ENCODE peak calls at places on chromosomes 7 and 10, in four cellular contexts. A, T, F and Z are unnamed samples. For H3K9me3 and H3K4me1, the result is how much of the 10 kb centered on the place peaks cover.

GRCh38 chr10:113104071-113104470 is 154.0 kb downstream of the TCF7L2 start:
- DNase-seq in A (peak), T (no peak), F (no peak), Z (no peak)

GRCh38 chr7:36217961-36218284 is 64.9 kb downstream of the EEPD1 start:
- DNase-seq in A (no peak), T (no peak), F (no peak), Z (no peak)

GRCh38 chr7:6436385-6436685 is 11.4 kb downstream of the DAGLB start:
- DNase-seq in A (no peak), T (no peak), F (no peak), Z (no peak)

GRCh38 chr7:12210179-12211053 is 678 bp upstream of the TMEM106B start:
- DNase-seq in A (no peak), T (peak), F (no peak), Z (no peak)

GRCh38 chr7:36348256-36348655 is 41.4 kb upstream of the ANLN start:
- DNase-seq in A (peak), T (no peak), F (no peak), Z (no peak)

GRCh38 chr7:27204851-27205322 is 5.0 kb upstream of the HOXA13 start:
- DNase-seq in A (no peak), T (no peak), F (no peak), Z (no peak)

GRCh38 chr7:98613601-98614425 is 3.3 kb upstream of the NPTX2 start:
- DNase-seq in A (peak), T (no peak), F (no peak), Z (no peak)

GRCh38 chr7:47513741-47514241 is 68.1 kb downstream of the TNS3 start:
- DNase-seq in A (peak), T (no peak), F (no peak), Z (no peak)

GRCh38 chr7:130894146-130895005 is 160.4 kb upstream of the KLF14 start:
- DNase-seq in A (peak), T (peak), F (no peak), Z (no peak)

GRCh38 chr7:126658684-126659083 is 594.1 kb downstream of the GRM8 start:
- DNase-seq in A (no peak), T (no peak), F (no peak), Z (no peak)

GRCh38 chr10:62811159-62811875 is 4.8 kb downstream of the EGR2 start:
- DNase-seq in A (no peak), T (no peak), F (no peak), Z (no peak)

GRCh38 chr10:19713800-19714525 is 102.3 kb upstream of the PLXDC2 start:
- DNase-seq in A (peak), T (no peak), F (no peak), Z (no peak)

GRCh38 chr7:18429547-18429946 is 66.0 kb upstream of the HDAC9 start:
- DNase-seq in A (peak), T (no peak), F (no peak), Z (no peak)

GRCh38 chr7:129951076-129952011 is 1.4 kb downstream of the UBE2H start:
- DNase-seq in A (peak), T (no peak), F (no peak), Z (peak)

GRCh38 chr10:29849434-29849833 is 210.0 kb downstream of the JCAD start:
- DNase-seq in A (peak), T (no peak), F (no peak), Z (no peak)

GRCh38 chr10:119489572-119490326 is 52.8 kb downstream of the RGS10 start:
- DNase-seq in A (peak), T (no peak), F (no peak), Z (peak)

GRCh38 chr10:110668443-110668842 is 24.3 kb downstream of the RBM20 start:
- DNase-seq in A (no peak), T (no peak), F (no peak), Z (no peak)

GRCh38 chr10:22550732-22551131 is 163.6 kb downstream of the PIP4K2A start:
- DNase-seq in A (peak), T (no peak), F (no peak), Z (peak)

GRCh38 chr7:1899201-1899600 is 229.1 kb downstream of the ELFN1 start:
- DNase-seq in A (peak), T (peak), F (no peak), Z (peak)

GRCh38 chr7:138460176-138460648 is at the start of gene TRIM24:
- DNase-seq in A (peak), T (peak), F (peak), Z (peak)

GRCh38 chr7:27605689-27606269 is 56.9 kb downstream of the HIBADH start:
- DNase-seq in A (peak), T (no peak), F (no peak), Z (no peak)

GRCh38 chr7:43465581-43466554 is 117.0 kb upstream of the STK17A start:
- DNase-seq in A (no peak), T (no peak), F (no peak), Z (no peak)

GRCh38 chr7:14125998-14126397 is 136.5 kb upstream of the ETV1 start:
- DNase-seq in A (no peak), T (no peak), F (no peak), Z (no peak)

GRCh38 chr7:51315393-51316261 is 982 bp downstream of the COBL start:
- DNase-seq in A (no peak), T (no peak), F (no peak), Z (no peak)

GRCh38 chr7:112942981-112943380 is 143.6 kb downstream of the GPR85 start:
- DNase-seq in A (no peak), T (no peak), F (no peak), Z (no peak)

GRCh38 chr10:36271631-36272340 is 629.7 kb upstream of the FZD8 start:
- DNase-seq in A (no peak), T (no peak), F (no peak), Z (no peak)

GRCh38 chr7:116560021-116560970 is 35.5 kb downstream of the CAV1 start:
- DNase-seq in A (no peak), T (no peak), F (no peak), Z (no peak)

GRCh38 chr7:116554911-116555310 is 30.1 kb downstream of the CAV1 start:
- DNase-seq in A (no peak), T (no peak), F (no peak), Z (no peak)

GRCh38 chr7:116554436-116554835 is 29.6 kb downstream of the CAV1 start:
- DNase-seq in A (peak), T (no peak), F (no peak), Z (no peak)

GRCh38 chr7:116557066-116557585 is 32.3 kb downstream of the CAV1 start:
- DNase-seq in A (no peak), T (no peak), F (no peak), Z (no peak)

GRCh38 chr7:116557901-116558300 is 33.1 kb downstream of the CAV1 start:
- DNase-seq in A (no peak), T (no peak), F (no peak), Z (no peak)
- H3K9me3 ChIP-seq in A (under half), T (under half), F (under half), Z (under half)

DNA sequence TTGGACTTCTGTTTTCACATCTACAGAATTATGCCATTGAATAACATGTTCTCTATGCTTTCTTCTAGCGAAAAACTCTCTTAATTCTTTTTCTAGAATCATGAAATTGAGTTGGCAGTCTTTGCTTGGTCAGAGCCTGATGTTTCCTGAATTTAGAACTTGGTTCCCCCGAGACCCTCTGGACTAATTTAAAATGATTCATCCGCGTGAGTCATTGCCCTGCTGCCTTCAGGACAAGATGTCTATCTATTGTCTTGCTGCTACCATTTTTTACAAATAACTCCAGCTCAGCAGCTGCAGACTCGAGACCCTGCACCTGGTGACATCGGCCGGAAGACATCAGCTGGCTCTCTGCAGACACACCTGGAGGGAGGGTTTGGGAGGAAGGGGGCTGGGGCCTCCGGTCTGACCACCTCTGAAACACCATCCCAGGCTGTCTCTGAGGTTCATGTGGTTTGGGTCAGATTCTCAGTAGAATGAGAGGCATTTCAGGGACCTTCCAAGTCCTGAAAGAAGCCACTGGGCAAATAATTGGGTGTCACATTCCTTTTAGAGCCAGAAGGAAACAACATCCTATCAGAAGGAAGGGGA is 20.9 kb upstream of the KLF6 start:
- DNase-seq in A (peak), T (no peak), F (peak), Z (peak)
- H3K4me1 ChIP-seq in A (under half), T (under half), F (under half), Z (half or more)

GRCh38 chr10:117136391-117136975 is 1.6 kb downstream of the VAX1 start:
- DNase-seq in A (no peak), T (peak), F (no peak), Z (no peak)
- H3K9me3 ChIP-seq in A (under half), T (under half), F (under half), Z (under half)

GRCh38 chr10:58280982-58281752 is 12.2 kb downstream of the CISD1 start:
- DNase-seq in A (no peak), T (no peak), F (no peak), Z (no peak)
- H3K4me1 ChIP-seq in A (under half), T (under half), F (under half), Z (under half)

GRCh38 chr10:10489086-10489485 is 528.6 kb upstream of the CELF2 start:
- DNase-seq in A (peak), T (no peak), F (no peak), Z (no peak)
- H3K9me3 ChIP-seq in A (under half), T (under half), F (under half), Z (under half)

GRCh38 chr10:71213127-71213616 is 802 bp downstream of the UNC5B start:
- DNase-seq in A (peak), T (peak), F (no peak), Z (peak)
- H3K4me1 ChIP-seq in A (under half), T (under half), F (under half), Z (under half)

GRCh38 chr7:157476654-157477549 is 140.1 kb downstream of the DNAJB6 start:
- DNase-seq in A (no peak), T (no peak), F (no peak), Z (no peak)

GRCh38 chr7:157475601-157476000 is 138.8 kb downstream of the DNAJB6 start:
- DNase-seq in A (no peak), T (no peak), F (no peak), Z (no peak)

GRCh38 chr7:157474685-157475084 is 137.9 kb downstream of the DNAJB6 start:
- DNase-seq in A (peak), T (no peak), F (no peak), Z (peak)

GRCh38 chr7:157476201-157476600 is 139.4 kb downstream of the DNAJB6 start:
- DNase-seq in A (no peak), T (no peak), F (no peak), Z (no peak)

GRCh38 chr7:157475095-157475494 is 138.3 kb downstream of the DNAJB6 start:
- DNase-seq in A (no peak), T (no peak), F (no peak), Z (no peak)
- H3K9me3 ChIP-seq in A (under half), T (under half), F (under half), Z (under half)

DNA sequence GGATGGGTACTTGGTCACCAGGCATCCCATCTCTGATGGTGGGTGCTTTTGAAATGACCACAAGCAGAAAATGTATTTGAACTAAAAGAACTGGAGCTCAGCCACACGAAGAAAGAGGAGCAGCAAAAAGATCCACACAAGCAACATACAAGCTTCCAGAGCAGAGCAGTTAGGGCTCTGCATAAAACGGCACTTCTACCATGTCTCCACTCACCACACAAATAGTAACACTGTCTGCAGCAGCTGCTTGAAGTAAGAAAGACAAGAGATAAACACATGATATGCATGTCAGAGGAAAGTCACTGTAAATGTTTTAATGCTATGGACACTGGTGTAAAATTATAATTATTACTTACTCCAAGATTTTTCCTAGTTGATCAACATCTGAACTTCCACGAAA is 32.5 kb upstream of the FAM133B start:
- DNase-seq in A (no peak), T (no peak), F (no peak), Z (no peak)
- H3K4me1 ChIP-seq in A (under half), T (under half), F (under half), Z (under half)